ENCODE peak calls at places on chromosomes 16 and 17, in four cellular contexts. Z is germinal center, G is KBM-7, R is fibroblast of pulmonary artery. H is an unnamed sample.

GRCh38 chr17:73710095-73710592 is 65.9 kb upstream of the SDK2 start:
- DNase-seq in Z (peak), G (peak), R (peak), H (peak)

GRCh38 chr16:56513972-56514371 is 5.9 kb downstream of the BBS2 start:
- DNase-seq in G (peak), R (peak), Z (peak), H (peak)

GRCh38 chr17:68011199-68011665 is 15.0 kb upstream of the C17orf58 start:
- DNase-seq in R (peak), Z (peak), G (peak), H (no peak)

GRCh38 chr17:30095507-30096244 is 20.9 kb upstream of the NSRP1 start:
- DNase-seq in R (peak), Z (peak), G (peak), H (no peak)

GRCh38 chr17:10292057-10292931 is 80.5 kb downstream of the MYH13 start:
- DNase-seq in G (peak), R (peak), Z (no peak), H (no peak)

GRCh38 chr17:17435323-17435722 is 41.5 kb upstream of the MED9 start:
- DNase-seq in G (no peak), R (peak), Z (no peak), H (no peak)

GRCh38 chr17:8894673-8895578 is 27.5 kb upstream of the PIK3R6 start:
- DNase-seq in Z (peak), R (peak), G (peak), H (no peak)

GRCh38 chr17:28760987-28761562 is 17.3 kb downstream of the TRAF4 start:
- DNase-seq in R (peak), G (peak), Z (no peak), H (no peak)

GRCh38 chr16:31488630-31489564 is 6.0 kb downstream of the SLC5A2 start:
- DNase-seq in R (no peak), G (no peak), Z (no peak), H (no peak)

GRCh38 chr17:27654136-27654535 is 23.1 kb downstream of the LGALS9 start:
- DNase-seq in R (no peak), Z (no peak), G (no peak), H (no peak)

H was measured in naive B cell.